ENCODE peak calls at places on chromosome 13, in four cellular contexts. Z, G, X and F are unnamed samples.

GRCh38 chr13:114148521-114148855 is 16.1 kb upstream of the RASA3 start:
- DNase-seq in Z (no peak), G (no peak), X (no peak), F (no peak)

GRCh38 chr13:96551540-96551939 is 442.7 kb downstream of the OXGR1 start:
- DNase-seq in Z (no peak), G (peak), X (no peak), F (no peak)

GRCh38 chr13:44578064-44578394 is 1.9 kb upstream of the TSC22D1 start:
- DNase-seq in Z (no peak), G (no peak), X (peak), F (no peak)

GRCh38 chr13:96967248-96967745 is 27.0 kb downstream of the OXGR1 start:
- DNase-seq in Z (peak), G (no peak), X (no peak), F (peak)

GRCh38 chr13:25300861-25301346 is 521 bp upstream of the NUP58 start:
- DNase-seq in Z (peak), G (no peak), X (no peak), F (peak)

GRCh38 chr13:76879211-76879875 is 6.9 kb downstream of the KCTD12 start:
- DNase-seq in Z (no peak), G (peak), X (peak), F (peak)

GRCh38 chr13:49441846-49442245 is 2.0 kb downstream of the CAB39L start:
- DNase-seq in Z (no peak), G (no peak), X (peak), F (no peak)

GRCh38 chr13:51453959-51454703 is 1.3 kb upstream of the INTS6 start:
- DNase-seq in Z (peak), G (peak), X (peak), F (peak)

GRCh38 chr13:97369269-97369893 is 64.6 kb upstream of the RAP2A start:
- DNase-seq in Z (no peak), G (no peak), X (no peak), F (no peak)

GRCh38 chr13:45180713-45181601 is 19.9 kb downstream of the KCTD4 start:
- DNase-seq in Z (no peak), G (no peak), X (peak), F (no peak)

GRCh38 chr13:100540621-100541020 is 48.0 kb downstream of the GGACT start:
- DNase-seq in Z (no peak), G (no peak), X (no peak), F (no peak)

GRCh38 chr13:63088226-63088625 is 1672.6 kb upstream of the PCDH20 start:
- DNase-seq in Z (no peak), G (no peak), X (peak), F (no peak)

GRCh38 chr13:112428704-112429103 is 52.5 kb downstream of the SPACA7 start:
- DNase-seq in Z (no peak), G (no peak), X (no peak), F (no peak)

GRCh38 chr13:24267283-24267682 is 42.1 kb upstream of the C1QTNF9 start:
- DNase-seq in Z (no peak), G (no peak), X (peak), F (no peak)

GRCh38 chr13:31008400-31009115 is 76.1 kb downstream of the TEX26 start:
- DNase-seq in Z (no peak), G (no peak), X (peak), F (no peak)

GRCh38 chr13:105994340-105994739 is 541.1 kb downstream of the EFNB2 start:
- DNase-seq in Z (no peak), G (no peak), X (no peak), F (no peak)

GRCh38 chr13:105991622-105992254 is 543.7 kb downstream of the EFNB2 start:
- DNase-seq in Z (no peak), G (no peak), X (peak), F (peak)

GRCh38 chr13:105991131-105991530 is 544.3 kb downstream of the EFNB2 start:
- DNase-seq in Z (no peak), G (no peak), X (no peak), F (no peak)

GRCh38 chr13:105990256-105990958 is 545.1 kb downstream of the EFNB2 start:
- DNase-seq in Z (no peak), G (no peak), X (peak), F (no peak)
- H2AFZ ChIP-seq in Z (no peak), G (no peak), X (no peak), F (no peak)

DNA sequence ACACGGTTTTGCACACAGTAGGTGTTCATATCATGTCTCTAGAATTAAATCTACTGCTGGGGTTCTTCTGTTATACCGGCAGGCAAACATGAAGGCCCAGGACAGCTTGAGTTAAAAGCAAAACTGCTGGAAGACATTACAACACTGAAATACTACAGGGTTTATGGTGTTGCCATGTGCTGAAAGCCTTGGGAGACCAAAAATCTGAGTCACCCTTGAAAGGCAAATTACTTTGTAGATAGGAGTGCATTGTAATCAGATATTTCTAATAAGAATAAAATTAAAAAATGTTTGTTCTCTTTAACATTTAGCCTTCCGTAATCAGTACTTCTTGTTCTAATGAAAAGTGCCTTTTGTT is 181.4 kb downstream of the PCDH9 start:
- DNase-seq in Z (no peak), G (no peak), X (peak), F (no peak)
- H2AFZ ChIP-seq in Z (peak), G (peak), X (no peak), F (no peak)

GRCh38 chr13:48042889-48043288 is 5.4 kb downstream of the NUDT15 start:
- DNase-seq in Z (no peak), G (no peak), X (no peak), F (no peak)

GRCh38 chr13:48040059-48040458 is 2.5 kb downstream of the NUDT15 start:
- DNase-seq in Z (no peak), G (no peak), X (no peak), F (no peak)

GRCh38 chr13:48037346-48038173 is at the start of gene NUDT15:
- DNase-seq in Z (peak), G (peak), X (peak), F (peak)

GRCh38 chr13:48043789-48044503 is 6.4 kb downstream of the NUDT15 start:
- DNase-seq in Z (no peak), G (no peak), X (peak), F (no peak)

GRCh38 chr13:48038763-48039162 is 1.2 kb downstream of the NUDT15 start:
- DNase-seq in Z (peak), G (no peak), X (no peak), F (no peak)
- H2AFZ ChIP-seq in Z (no peak), G (peak), X (no peak), F (no peak)

DNA sequence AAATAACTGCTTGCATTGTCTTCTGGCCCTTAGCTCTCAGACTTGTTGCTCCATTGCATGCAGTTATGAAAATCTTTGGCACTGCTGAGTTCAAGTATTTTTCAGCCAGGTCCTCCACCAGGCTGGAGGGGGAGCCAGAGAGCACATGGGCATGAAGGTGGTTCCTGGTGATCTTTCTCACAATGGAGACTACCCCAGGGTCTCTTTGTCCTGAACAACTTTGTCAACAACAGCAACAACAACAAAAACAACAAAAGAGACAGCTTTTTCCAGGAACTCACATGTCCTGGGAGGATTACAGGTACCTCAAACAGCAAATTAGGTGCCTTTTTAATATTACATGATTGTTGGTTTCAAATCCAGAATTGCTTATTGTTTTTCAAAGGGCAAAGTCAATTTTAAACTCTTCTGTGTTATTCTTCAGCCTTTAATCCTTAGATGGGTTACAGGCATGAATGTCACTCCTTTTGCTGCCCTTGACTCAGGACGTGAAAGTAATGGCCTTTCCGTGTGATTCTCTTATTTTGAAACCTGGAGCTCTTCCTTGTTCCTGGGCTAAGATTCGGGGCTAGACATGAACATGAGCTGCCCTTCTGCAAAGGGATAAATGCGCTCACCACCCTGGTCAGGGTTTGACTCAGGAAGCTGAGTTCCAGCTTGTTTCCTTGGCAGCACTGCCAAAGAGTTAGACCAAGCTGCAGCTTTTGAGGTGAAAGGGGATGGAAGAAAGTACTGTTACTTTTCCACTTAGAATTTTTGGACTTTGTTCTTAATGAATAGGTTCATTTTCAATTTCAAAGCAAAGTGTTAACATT is 1.8 kb downstream of the RGCC start:
- DNase-seq in Z (peak), G (peak), X (peak), F (peak)
- H2AFZ ChIP-seq in Z (no peak), G (peak), X (no peak), F (no peak)

DNA sequence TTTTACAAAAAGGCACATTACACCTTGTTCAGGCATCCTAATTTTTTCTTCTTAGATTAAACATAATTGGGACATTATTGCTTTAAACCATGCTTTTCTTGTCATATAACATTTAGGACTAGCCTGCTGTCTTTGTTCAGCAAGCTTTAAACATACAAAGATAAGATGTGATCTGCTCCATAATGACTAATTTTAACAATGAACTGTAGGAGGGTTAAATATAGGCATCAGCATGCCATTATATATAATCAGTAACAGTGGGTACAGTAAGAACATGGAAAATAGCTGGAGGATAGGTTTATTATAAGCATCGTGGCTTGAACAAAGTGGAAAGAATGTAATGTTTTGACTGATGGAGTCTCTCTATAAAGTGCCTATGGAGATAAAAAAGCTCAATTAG is 661.7 kb downstream of the SLITRK6 start:
- DNase-seq in Z (no peak), G (no peak), X (no peak), F (no peak)
- H2AFZ ChIP-seq in Z (no peak), G (no peak), X (no peak), F (no peak)

DNA sequence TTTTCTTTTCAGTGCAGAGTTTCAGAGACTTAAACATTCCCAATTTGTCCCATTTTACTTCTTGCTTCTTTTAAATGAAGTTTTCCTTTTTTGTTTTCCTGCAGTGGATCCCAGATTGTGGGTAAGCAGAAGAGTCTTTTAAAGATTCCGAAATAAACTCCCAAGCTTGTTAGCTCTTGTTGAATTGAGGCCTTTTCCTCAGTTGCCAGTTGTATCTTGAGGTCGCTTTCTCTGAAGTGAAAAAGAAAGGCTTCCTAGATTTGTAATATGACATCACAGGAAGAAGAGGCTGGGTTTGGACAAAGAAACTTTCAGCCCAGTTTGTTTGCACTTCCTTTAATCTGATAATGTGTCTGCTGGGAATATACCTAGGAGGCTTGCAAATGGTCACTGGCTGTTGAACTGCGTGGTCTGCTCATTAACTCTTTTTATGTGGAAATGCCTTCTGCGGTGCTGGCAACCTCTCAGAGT is at the start of gene LPAR6:
- DNase-seq in Z (peak), G (peak), X (peak), F (peak)
- H2AFZ ChIP-seq in Z (peak), G (peak), X (peak), F (no peak)

GRCh38 chr13:61030445-61030844 is 385.2 kb downstream of the PCDH20 start:
- DNase-seq in Z (no peak), G (no peak), X (no peak), F (no peak)
- H2AFZ ChIP-seq in Z (no peak), G (no peak), X (no peak), F (no peak)